ENCODE peak calls at places on chromosomes 11 and 22, in four cellular contexts. L, T, R and Q are unnamed samples.

GRCh38 chr11:64851831-64852337 is 7.4 kb upstream of the CDC42BPG start:
- DNase-seq in T (no peak), R (no peak), L (no peak), Q (peak)

GRCh38 chr22:40240160-40240559 is 62.4 kb downstream of the TNRC6B start:
- DNase-seq in R (no peak), T (no peak), L (peak), Q (no peak)

GRCh38 chr11:120182790-120183491 is 27.9 kb upstream of the OAF start:
- DNase-seq in T (no peak), R (no peak), L (peak), Q (peak)

GRCh38 chr22:43226368-43226979 is 39.5 kb upstream of the TTLL12 start:
- DNase-seq in R (no peak), T (peak), L (peak), Q (no peak)

GRCh38 chr11:107898270-107898669 is 30.0 kb upstream of the RAB39A start:
- DNase-seq in L (no peak), R (peak), T (peak), Q (peak)

GRCh38 chr11:2092956-2093412 is 46.2 kb downstream of the IGF2 start:
- DNase-seq in R (peak), T (peak), L (peak), Q (no peak)

GRCh38 chr11:47716692-47717091 is 1.5 kb upstream of the AGBL2 start:
- DNase-seq in L (no peak), R (no peak), T (no peak), Q (peak)

GRCh38 chr11:95398437-95399112 is 167.6 kb upstream of the SESN3 start:
- DNase-seq in L (no peak), T (peak), R (peak), Q (no peak)

GRCh38 chr11:330307-330693 is 9.6 kb upstream of the IFITM3 start:
- DNase-seq in T (no peak), L (peak), R (no peak), Q (peak)

GRCh38 chr11:87339416-87339815 is 301.7 kb downstream of the TMEM135 start:
- DNase-seq in T (no peak), R (no peak), L (no peak), Q (no peak)

GRCh38 chr11:113991718-113992458 is 17.0 kb downstream of the HTR3A start:
- DNase-seq in L (no peak), T (peak), R (no peak), Q (no peak)

GRCh38 chr11:121106812-121107211 is 5.8 kb downstream of the TECTA start:
- DNase-seq in R (no peak), T (no peak), L (no peak), Q (no peak)

DNA sequence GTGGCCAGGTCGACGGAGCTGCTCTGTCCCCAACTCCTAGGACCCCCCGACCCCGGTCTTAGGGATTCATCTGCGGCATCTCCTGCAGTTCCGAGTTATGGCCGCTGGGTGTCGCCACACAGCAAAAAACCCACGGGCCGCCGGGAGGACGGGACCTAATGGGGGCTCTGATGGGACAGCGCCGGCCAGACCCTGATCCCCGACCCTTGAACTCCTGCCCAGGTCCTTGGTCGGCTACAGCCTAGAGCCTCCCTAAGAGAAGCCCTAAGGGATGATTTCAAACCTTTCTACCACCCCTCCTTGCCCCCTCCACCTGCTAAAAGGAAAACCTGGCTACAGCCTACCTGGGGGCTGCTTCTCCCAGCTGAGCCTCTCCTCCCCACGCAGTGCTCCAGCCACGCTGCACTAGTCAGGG is 30.8 kb upstream of the LRRC10B start:
- DNase-seq in T (peak), L (peak), R (no peak), Q (peak)
- H3K4me2 ChIP-seq in T (no peak), L (no peak), R (no peak), Q (no peak)

GRCh38 chr11:86210898-86211297 is 33.7 kb upstream of the EED start:
- DNase-seq in L (no peak), R (no peak), T (no peak), Q (no peak)
- H2AFZ ChIP-seq in L (no peak), R (no peak), T (no peak), Q (no peak)

GRCh38 chr11:12761029-12761428 is 86.8 kb downstream of the TEAD1 start:
- DNase-seq in L (no peak), R (peak), T (peak), Q (no peak)
- TF ChIP-seq CTCF in L (peak), R (peak), T (peak), Q (peak)

DNA sequence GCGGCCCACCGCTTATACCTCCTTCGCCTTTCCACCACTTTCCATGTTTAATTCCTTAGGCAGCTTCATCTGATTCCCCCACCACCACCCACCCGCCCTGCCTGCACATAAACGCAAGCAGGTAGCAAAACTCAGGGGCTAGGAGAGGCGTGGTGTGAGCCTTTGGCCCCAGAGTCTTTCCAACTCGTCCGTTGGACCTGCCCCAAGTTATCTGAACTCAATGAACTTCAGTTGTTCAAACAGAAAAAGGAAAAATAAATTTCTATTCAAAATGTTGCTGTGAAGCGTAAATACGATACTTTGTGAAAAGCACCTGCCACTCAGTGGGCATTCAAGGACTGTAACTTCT is 818 bp upstream of the CDON start:
- DNase-seq in R (no peak), L (no peak), T (no peak), Q (no peak)
- H3K4me2 ChIP-seq in R (peak), L (peak), T (peak), Q (peak)

GRCh38 chr11:102603091-102603490 is 22.0 kb downstream of the MMP20 start:
- DNase-seq in L (no peak), T (peak), R (peak), Q (no peak)
- H2AFZ ChIP-seq in L (no peak), T (peak), R (peak), Q (no peak)